ENCODE peak calls at places on chromosome 3, in six cellular contexts. J, U, K, C, E and Z are unnamed samples.

GRCh38 chr3:158935846-158936245 is 134.0 kb downstream of the MFSD1 start:
- DNase-seq in J (no peak), U (no peak), K (no peak), C (no peak), E (no peak), Z (no peak)

GRCh38 chr3:191217331-191217730 is 18.3 kb downstream of the OSTN start:
- DNase-seq in J (no peak), U (no peak), K (no peak), C (no peak), E (no peak), Z (no peak)

GRCh38 chr3:194756460-194757355 is 71.0 kb downstream of the FAM43A start:
- DNase-seq in J (no peak), U (no peak), K (no peak), C (peak; percentile 57), E (no peak), Z (peak; percentile 28)

GRCh38 chr3:194686816-194687637 is 1.3 kb downstream of the FAM43A start:
- DNase-seq in J (peak; percentile 48), U (no peak), K (peak; percentile 70), C (peak; percentile 78), E (peak; percentile 55), Z (peak; percentile 61)

GRCh38 chr3:43041517-43041916 is 62.4 kb downstream of the GASK1A start:
- DNase-seq in J (no peak), U (no peak), K (no peak), C (no peak), E (no peak), Z (no peak)

GRCh38 chr3:110459021-110459420 is 612.6 kb upstream of the NECTIN3 start:
- DNase-seq in J (no peak), U (no peak), K (no peak), C (no peak), E (no peak), Z (no peak)

GRCh38 chr3:188686319-188686718 is 485.5 kb upstream of the TPRG1 start:
- DNase-seq in J (no peak), U (no peak), K (no peak), C (no peak), E (no peak), Z (no peak)

GRCh38 chr3:194632211-194632982 is 822 bp downstream of the TMEM44 start:
- DNase-seq in J (peak; percentile 71), U (no peak), K (no peak), C (no peak), E (no peak), Z (no peak)

GRCh38 chr3:64916192-64916798 is 228.5 kb upstream of the ADAMTS9 start:
- DNase-seq in J (no peak), U (no peak), K (no peak), C (no peak), E (no peak), Z (no peak)

GRCh38 chr3:194194051-194194756 is 58.3 kb downstream of the HES1 start:
- DNase-seq in J (no peak), U (no peak), K (no peak), C (no peak), E (no peak), Z (no peak)

GRCh38 chr3:38985581-38985980 is 66.2 kb downstream of the SCN11A start:
- DNase-seq in J (no peak), U (no peak), K (no peak), C (no peak), E (no peak), Z (no peak)

GRCh38 chr3:29293371-29293770 is 12.5 kb downstream of the RBMS3 start:
- DNase-seq in J (no peak), U (no peak), K (no peak), C (no peak), E (no peak), Z (no peak)

GRCh38 chr3:9081201-9081818 is 118.0 kb upstream of the RAD18 start:
- DNase-seq in J (no peak), U (no peak), K (no peak), C (no peak), E (no peak), Z (no peak)

GRCh38 chr3:194811118-194811517 is 125.4 kb downstream of the FAM43A start:
- DNase-seq in J (no peak), U (no peak), K (no peak), C (no peak), E (no peak), Z (no peak)

DNA sequence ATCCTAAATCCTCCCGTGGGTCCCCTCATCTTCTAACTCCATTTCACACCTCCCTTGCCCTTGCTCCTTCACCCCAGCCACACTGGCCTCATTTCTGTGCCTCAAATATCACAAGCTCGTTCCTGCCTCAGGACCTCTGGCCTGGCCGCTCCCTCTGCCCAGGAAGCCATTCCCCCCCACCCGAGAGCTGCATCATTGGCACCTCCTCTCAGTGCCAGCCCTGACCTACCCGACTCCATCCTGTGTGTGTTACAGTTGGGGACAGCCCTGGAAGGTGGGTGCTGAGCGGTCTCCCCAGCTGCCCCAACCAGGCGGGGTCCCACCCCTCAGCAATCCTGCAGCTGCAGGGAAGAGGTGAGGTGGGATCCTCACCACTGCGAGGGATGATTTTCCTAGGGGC is 14.5 kb downstream of the PLXND1 start:
- DNase-seq in J (no peak), U (no peak), K (no peak), C (no peak), E (no peak), Z (no peak)
- H3K27ac ChIP-seq in J (peak overlapping the region; percentile 65), U (peak overlapping the region; percentile 64), K (no peak overlapping the region), C (no peak overlapping the region), E (no peak overlapping the region), Z (peak overlapping the region; percentile 84)

DNA sequence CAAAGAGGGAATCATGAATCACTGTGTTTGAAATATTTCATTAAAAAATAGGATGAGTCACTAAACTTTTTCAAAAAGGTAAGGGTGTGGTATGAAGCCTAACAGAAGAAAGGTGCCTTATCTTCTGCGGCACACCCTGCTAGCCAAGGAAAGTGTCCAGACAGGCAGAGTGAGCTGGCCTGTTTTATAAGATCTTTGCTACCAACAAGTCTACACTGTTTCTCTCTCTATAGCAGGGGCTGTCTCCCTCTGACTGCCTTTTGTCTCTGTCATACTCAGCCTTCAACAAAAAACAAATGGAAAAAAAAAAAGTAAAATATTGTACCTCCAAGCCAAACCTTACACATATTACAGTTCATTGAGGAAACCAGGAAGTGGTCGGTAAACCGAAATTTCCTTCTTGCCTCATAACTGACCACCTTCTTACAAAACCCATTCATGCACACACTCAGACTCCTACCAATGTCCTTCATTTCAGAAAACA is 9.1 kb downstream of the ZDHHC3 start:
- DNase-seq in J (peak; percentile 71), U (peak; percentile 41), K (no peak), C (no peak), E (no peak), Z (no peak)
- H3K4me1 ChIP-seq in J (peaks cover 34% of the 10 kb centered on the region), U (peaks cover 3% of the 10 kb centered on the region), K (no peaks in the 10 kb centered on the region), C (peaks cover 34% of the 10 kb centered on the region), E (peaks cover 31% of the 10 kb centered on the region), Z (no peaks in the 10 kb centered on the region)

DNA sequence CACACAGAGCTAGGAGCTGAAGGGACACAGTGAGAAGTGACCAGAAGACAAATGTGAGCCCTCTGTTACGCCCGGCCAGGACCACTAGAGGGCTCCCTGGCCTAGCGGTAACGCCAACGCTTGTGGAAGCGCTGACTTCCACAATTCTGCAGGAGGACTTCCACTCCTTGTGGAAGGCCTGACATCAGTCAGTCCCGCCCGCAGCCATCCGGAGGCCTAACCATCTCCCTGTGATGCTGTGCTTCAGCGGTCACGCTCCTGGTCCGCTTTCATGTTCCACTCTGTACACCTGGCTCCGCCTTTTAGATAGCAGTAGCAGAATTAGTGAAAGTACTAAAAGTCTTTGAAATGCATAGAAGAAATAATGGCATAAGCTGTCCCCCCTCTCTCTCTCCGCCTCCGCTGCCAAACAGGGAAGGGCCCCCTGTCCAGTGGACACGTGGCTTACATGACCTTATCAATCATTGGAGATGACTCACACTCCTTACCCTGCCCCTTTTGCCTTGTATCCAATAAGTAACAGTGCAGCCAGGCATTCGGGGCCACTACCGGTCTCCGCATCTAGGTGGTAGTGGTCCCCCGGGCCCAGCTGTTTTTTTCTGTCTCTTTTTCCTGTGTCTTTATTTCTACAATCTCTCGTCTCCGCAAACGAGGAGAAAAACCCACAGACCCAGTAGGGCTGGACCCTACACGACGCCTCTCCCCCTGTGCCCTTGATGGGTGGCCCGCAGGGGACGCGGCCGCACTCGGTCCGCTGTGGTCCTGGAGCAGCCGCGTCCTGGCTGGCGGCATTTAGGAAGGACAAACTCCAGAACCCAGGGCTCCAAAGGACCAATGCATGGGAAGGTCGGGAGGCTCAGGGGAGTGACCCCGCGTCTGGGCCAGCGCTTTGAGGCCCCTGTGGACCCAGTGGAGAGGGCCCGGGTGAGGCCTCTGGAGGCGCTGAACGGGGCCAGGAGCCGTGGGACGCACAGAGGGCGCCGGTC is 27.0 kb upstream of the RPL32 start:
- DNase-seq in J (peak; percentile 84), U (peak; percentile 78), K (peak; percentile 82), C (peak; percentile 89), E (peak; percentile 69), Z (peak; percentile 82)
- H3K27ac ChIP-seq in J (no peak overlapping the region), U (no peak overlapping the region), K (no peak overlapping the region), C (no peak overlapping the region), E (peak overlapping the region; percentile 31), Z (no peak overlapping the region)

GRCh38 chr3:171430530-171430929 is 29.7 kb downstream of the TNIK start:
- DNase-seq in J (no peak), U (no peak), K (no peak), C (no peak), E (no peak), Z (no peak)
- H3K4me1 ChIP-seq in J (no peaks in the 10 kb centered on the region), U (no peaks in the 10 kb centered on the region), K (peaks cover 14% of the 10 kb centered on the region), C (no peaks in the 10 kb centered on the region), E (peaks cover 16% of the 10 kb centered on the region), Z (no peaks in the 10 kb centered on the region)